ENCODE peak calls at places on chromosomes 11 and 22, in six cellular contexts. N, Y, W, V, E and D are unnamed samples. For H3K4me1, the result is how much of the 10 kb centered on the place peaks cover.

GRCh38 chr22:17477401-17477833 is 85.9 kb upstream of the SLC25A18 start:
- DNase-seq in N (no peak), Y (peak), W (no peak), V (peak), E (no peak), D (no peak)

GRCh38 chr11:38305682-38306081 is 1707.6 kb upstream of the RAG2 start:
- DNase-seq in N (peak), Y (no peak), W (no peak), V (no peak), E (no peak), D (no peak)

GRCh38 chr11:57402188-57403066 is 12.0 kb upstream of the PRG2 start:
- DNase-seq in N (peak), Y (no peak), W (no peak), V (peak), E (peak), D (peak)

GRCh38 chr11:77136074-77136473 is 8.0 kb downstream of the MYO7A start:
- DNase-seq in N (peak), Y (no peak), W (no peak), V (peak), E (peak), D (peak)

GRCh38 chr11:2881974-2882362 is 3.6 kb downstream of the CDKN1C start:
- DNase-seq in N (no peak), Y (no peak), W (no peak), V (no peak), E (no peak), D (no peak)

GRCh38 chr11:2732940-2733628 is 33.3 kb upstream of the KCNQ1OT1 start:
- DNase-seq in N (no peak), Y (no peak), W (no peak), V (no peak), E (no peak), D (no peak)

GRCh38 chr22:41608386-41608785 is 12.5 kb downstream of the DESI1 start:
- DNase-seq in N (no peak), Y (no peak), W (no peak), V (no peak), E (no peak), D (no peak)

GRCh38 chr22:17882727-17883126 is 108.5 kb upstream of the BID start:
- DNase-seq in N (no peak), Y (no peak), W (no peak), V (no peak), E (no peak), D (no peak)

GRCh38 chr11:69669486-69669885 is 5.7 kb downstream of the LTO1 start:
- DNase-seq in N (no peak), Y (no peak), W (no peak), V (no peak), E (no peak), D (no peak)

GRCh38 chr11:120128392-120129172 is 9.3 kb downstream of the TRIM29 start:
- DNase-seq in N (peak), Y (no peak), W (no peak), V (peak), E (peak), D (no peak)

GRCh38 chr22:40385041-40385782 is 14.8 kb downstream of the SGSM3 start:
- DNase-seq in N (no peak), Y (no peak), W (peak), V (no peak), E (no peak), D (no peak)

GRCh38 chr11:84780689-84781293 is 846.4 kb downstream of the DLG2 start:
- DNase-seq in N (peak), Y (peak), W (peak), V (peak), E (peak), D (peak)

GRCh38 chr11:70364745-70365535 is 33.4 kb upstream of the CTTN start:
- DNase-seq in N (no peak), Y (no peak), W (no peak), V (no peak), E (no peak), D (no peak)

GRCh38 chr11:47917643-47918369 is 62.6 kb upstream of the PTPRJ start:
- DNase-seq in N (peak), Y (peak), W (no peak), V (no peak), E (peak), D (peak)

GRCh38 chr22:22233081-22233480 is 11.5 kb upstream of the VPREB1 start:
- DNase-seq in N (no peak), Y (no peak), W (no peak), V (no peak), E (no peak), D (no peak)

GRCh38 chr11:3091846-3092602 is 34.8 kb upstream of the CARS1 start:
- DNase-seq in N (peak), Y (peak), W (peak), V (peak), E (peak), D (peak)

GRCh38 chr11:118910309-118911112 is 15.2 kb downstream of the BCL9L start:
- DNase-seq in N (peak), Y (peak), W (no peak), V (peak), E (peak), D (peak)

GRCh38 chr11:2103666-2104523 is 35.3 kb downstream of the IGF2 start:
- DNase-seq in N (no peak), Y (no peak), W (no peak), V (no peak), E (no peak), D (no peak)

GRCh38 chr22:30969532-30970355 is 679 bp downstream of the TUG1 start:
- DNase-seq in N (peak), Y (peak), W (peak), V (peak), E (peak), D (peak)

GRCh38 chr22:49490692-49491091 is 337.0 kb downstream of the BRD1 start:
- DNase-seq in N (no peak), Y (no peak), W (no peak), V (no peak), E (no peak), D (no peak)

GRCh38 chr11:58900479-58901420 is 38.5 kb upstream of the GLYATL1 start:
- DNase-seq in N (peak), Y (peak), W (peak), V (peak), E (peak), D (peak)

GRCh38 chr11:129223701-129224149 is 31.6 kb upstream of the ARHGAP32 start:
- DNase-seq in N (peak), Y (no peak), W (no peak), V (peak), E (no peak), D (no peak)

GRCh38 chr11:66070604-66071325 is 693 bp downstream of the PACS1 start:
- DNase-seq in N (peak), Y (peak), W (peak), V (peak), E (peak), D (peak)

GRCh38 chr11:33248416-33248957 is 8.7 kb upstream of the HIPK3 start:
- DNase-seq in N (peak), Y (no peak), W (no peak), V (peak), E (no peak), D (no peak)

GRCh38 chr22:32699686-32700085 is 101.8 kb upstream of the TIMP3 start:
- DNase-seq in N (no peak), Y (no peak), W (no peak), V (peak), E (no peak), D (no peak)

GRCh38 chr11:67776834-67777530 is 102.6 kb upstream of the ALDH3B2 start:
- DNase-seq in N (no peak), Y (no peak), W (no peak), V (no peak), E (no peak), D (no peak)

GRCh38 chr11:79492008-79492407 is 51.2 kb upstream of the TENM4 start:
- DNase-seq in N (no peak), Y (no peak), W (no peak), V (no peak), E (no peak), D (no peak)

GRCh38 chr22:50270302-50271010 is at the start of gene MAPK11:
- DNase-seq in N (peak), Y (peak), W (peak), V (peak), E (peak), D (peak)

GRCh38 chr11:129705341-129705740 is 110.3 kb upstream of the TMEM45B start:
- DNase-seq in N (no peak), Y (no peak), W (no peak), V (peak), E (no peak), D (no peak)

DNA sequence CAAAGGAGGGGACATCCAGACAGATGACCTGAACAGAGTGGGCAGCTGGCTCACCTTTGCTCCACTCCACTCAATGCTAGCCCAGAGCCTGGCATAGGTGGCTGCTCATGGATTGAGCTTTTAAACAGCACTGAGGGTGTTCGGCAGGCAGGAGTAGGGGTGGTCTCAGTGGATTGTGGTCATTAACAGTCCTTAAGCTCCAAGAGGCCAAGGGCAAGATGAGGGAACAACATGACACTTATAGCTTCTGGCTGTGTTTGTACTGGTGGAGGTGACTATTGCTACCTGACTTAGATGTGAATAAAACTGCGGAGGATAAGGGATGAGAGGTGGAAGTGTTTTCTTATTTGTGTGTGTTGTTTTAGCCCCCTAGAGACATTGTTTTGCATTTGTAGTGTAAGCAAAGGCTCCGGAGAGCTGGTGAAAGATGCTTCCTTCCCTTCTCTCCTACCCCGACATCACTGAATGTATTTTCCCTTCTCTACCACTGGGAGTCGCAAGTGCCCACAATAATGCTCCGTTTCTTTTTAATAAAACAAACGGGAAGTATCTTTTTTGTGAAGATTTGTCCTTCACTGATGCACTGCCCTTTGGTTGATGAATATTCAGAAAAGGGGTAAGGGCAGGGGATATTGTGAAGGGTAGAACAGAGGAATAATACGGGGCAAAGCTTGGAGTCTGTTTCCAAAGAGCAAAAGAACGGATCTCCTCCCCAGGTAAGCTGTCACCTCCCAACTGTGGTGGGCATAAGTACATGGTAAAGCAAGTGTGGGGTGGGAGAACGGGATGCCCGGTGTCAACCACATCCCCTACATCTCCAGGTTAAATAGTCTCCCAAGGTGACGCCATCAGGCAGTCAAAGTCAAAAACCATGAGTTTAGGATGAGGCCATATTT is 27.5 kb upstream of the MTNR1B start:
- DNase-seq in N (no peak), Y (peak), W (peak), V (peak), E (peak), D (no peak)
- H2AFZ ChIP-seq in N (no peak), Y (peak), W (peak), V (peak), E (peak), D (peak)

GRCh38 chr11:61957028-61957770 is 7.0 kb downstream of the BEST1 start:
- DNase-seq in N (no peak), Y (no peak), W (no peak), V (no peak), E (no peak), D (no peak)

GRCh38 chr11:61960532-61960931 is 6.9 kb downstream of the FTH1 start:
- DNase-seq in N (no peak), Y (no peak), W (no peak), V (no peak), E (no peak), D (no peak)

GRCh38 chr11:61959678-61960077 is 7.8 kb downstream of the FTH1 start:
- DNase-seq in N (no peak), Y (no peak), W (no peak), V (no peak), E (no peak), D (no peak)

GRCh38 chr11:61958590-61958989 is 8.4 kb downstream of the BEST1 start:
- DNase-seq in N (no peak), Y (no peak), W (no peak), V (no peak), E (no peak), D (no peak)

GRCh38 chr11:61959026-61959608 is 8.3 kb downstream of the FTH1 start:
- DNase-seq in N (no peak), Y (peak), W (no peak), V (peak), E (peak), D (peak)
- H3K4me1 ChIP-seq in N (under half), Y (under half), W (under half), V (under half), E (under half), D (half or more)

GRCh38 chr11:73852049-73852448 is 24.6 kb downstream of the COA4 start:
- DNase-seq in N (no peak), Y (no peak), W (no peak), V (no peak), E (no peak), D (no peak)

GRCh38 chr11:73856001-73856663 is 20.5 kb downstream of the COA4 start:
- DNase-seq in N (no peak), Y (no peak), W (no peak), V (no peak), E (no peak), D (no peak)

GRCh38 chr11:73854680-73855079 is 22.0 kb downstream of the COA4 start:
- DNase-seq in N (peak), Y (no peak), W (no peak), V (peak), E (peak), D (peak)

GRCh38 chr11:73851046-73851764 is 25.4 kb downstream of the COA4 start:
- DNase-seq in N (no peak), Y (no peak), W (no peak), V (no peak), E (no peak), D (no peak)
- H3K27ac ChIP-seq in N (no peak), Y (no peak), W (no peak), V (no peak), E (no peak), D (no peak)

GRCh38 chr11:94112182-94112960 is 16.3 kb upstream of the PANX1 start:
- DNase-seq in N (no peak), Y (no peak), W (no peak), V (peak), E (no peak), D (no peak)
- H2AFZ ChIP-seq in N (no peak), Y (peak), W (no peak), V (peak), E (no peak), D (no peak)